ENCODE peak calls at places on chromosomes 5 and 9, in four cellular contexts. U is aorta; E is GM12878; M is effector memory CD4-positive, alpha-beta T cell. R is an unnamed sample. For H3K27me3 and H3K36me3, the result is how much of the 10 kb centered on the place peaks cover.

GRCh38 chr9:135320331-135320730 is 159.3 kb upstream of the PPP1R26 start:
- DNase-seq in U (no peak), E (no peak), M (no peak), R (no peak)

GRCh38 chr5:76351577-76351976 is 51.5 kb upstream of the IQGAP2 start:
- DNase-seq in U (no peak), E (peak), M (no peak), R (no peak)

GRCh38 chr5:66742083-66742895 is 146.1 kb downstream of the MAST4 start:
- DNase-seq in U (no peak), E (no peak), M (no peak), R (no peak)

GRCh38 chr5:135065306-135066265 is 31.6 kb upstream of the PITX1 start:
- DNase-seq in U (peak), E (no peak), M (no peak), R (no peak)

GRCh38 chr5:78008356-78008967 is 232.3 kb upstream of the TBCA start:
- DNase-seq in U (no peak), E (no peak), M (no peak), R (no peak)

GRCh38 chr5:72600401-72600981 is 93.3 kb upstream of the ZNF366 start:
- DNase-seq in U (no peak), E (no peak), M (no peak), R (no peak)

GRCh38 chr5:38445374-38446028 is 110.9 kb downstream of the LIFR start:
- DNase-seq in U (peak), E (no peak), M (no peak), R (no peak)

GRCh38 chr5:135651156-135651555 is 72.4 kb upstream of the CXCL14 start:
- DNase-seq in U (no peak), E (no peak), M (no peak), R (no peak)

GRCh38 chr5:159104058-159104651 is 4.4 kb upstream of the EBF1 start:
- DNase-seq in U (peak), E (no peak), M (no peak), R (no peak)

GRCh38 chr5:136193396-136193935 is 504 bp upstream of the SMIM32 start:
- DNase-seq in U (no peak), E (no peak), M (no peak), R (no peak)

GRCh38 chr5:146720132-146720531 is 158.4 kb downstream of the PPP2R2B start:
- DNase-seq in U (no peak), E (no peak), M (no peak), R (no peak)

GRCh38 chr9:115691097-115691496 is 462.5 kb upstream of the PAPPA start:
- DNase-seq in U (no peak), E (no peak), M (no peak), R (no peak)

GRCh38 chr5:39080597-39081204 is 6.5 kb upstream of the RICTOR start:
- DNase-seq in U (no peak), E (no peak), M (no peak), R (no peak)

GRCh38 chr5:37208883-37209808 is 40.0 kb downstream of the CPLANE1 start:
- DNase-seq in U (no peak), E (no peak), M (no peak), R (no peak)

GRCh38 chr5:90020575-90021535 is 388.7 kb downstream of the CETN3 start:
- DNase-seq in U (no peak), E (peak), M (no peak), R (no peak)

GRCh38 chr9:98536542-98537173 is 172.1 kb downstream of the GABBR2 start:
- DNase-seq in U (no peak), E (peak), M (no peak), R (no peak)

GRCh38 chr5:170622933-170623332 is 119.1 kb downstream of the KCNIP1 start:
- DNase-seq in U (no peak), E (no peak), M (no peak), R (no peak)

GRCh38 chr5:112420111-112420864 is 1.2 kb upstream of the EPB41L4A start:
- DNase-seq in U (peak), E (peak), M (no peak), R (peak)
- H3K27me3 ChIP-seq in U (under half), E (under half), M (under half), R (under half)

DNA sequence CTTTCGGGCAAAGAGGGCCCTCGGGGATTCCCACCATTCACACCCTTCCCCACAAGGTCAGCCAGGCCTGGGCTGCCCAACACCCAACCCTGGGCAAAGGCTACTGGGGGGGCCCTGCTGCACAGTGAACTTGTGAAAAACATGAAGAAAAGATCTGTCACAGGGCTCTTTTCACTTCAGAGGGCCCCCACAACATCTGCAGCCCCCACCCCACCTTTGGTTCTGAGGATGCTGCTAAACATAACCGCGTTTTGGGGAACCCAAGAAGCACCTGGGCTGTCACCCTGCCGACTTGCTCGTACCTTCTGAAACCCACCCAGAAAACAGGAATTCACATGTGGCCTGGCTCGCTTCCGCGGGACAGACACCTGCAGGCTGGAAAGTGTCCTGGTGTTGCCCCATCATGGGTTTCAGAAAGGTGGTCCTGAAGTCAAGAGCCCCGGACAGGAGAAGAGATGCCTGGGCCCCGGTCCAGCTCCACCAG is 29.3 kb downstream of the B4GALT1 start:
- DNase-seq in U (no peak), E (no peak), M (no peak), R (no peak)
- H3K4me3 ChIP-seq in U (no peak), E (peak), M (no peak), R (no peak)

GRCh38 chr9:120484162-120484561 is 95.8 kb downstream of the CDK5RAP2 start:
- DNase-seq in U (no peak), E (no peak), M (no peak), R (no peak)

GRCh38 chr9:120480707-120481106 is 99.3 kb downstream of the CDK5RAP2 start:
- DNase-seq in U (no peak), E (no peak), M (no peak), R (no peak)

GRCh38 chr9:120481842-120482241 is 98.1 kb downstream of the CDK5RAP2 start:
- DNase-seq in U (no peak), E (no peak), M (no peak), R (no peak)

GRCh38 chr9:120481248-120481647 is 98.7 kb downstream of the CDK5RAP2 start:
- DNase-seq in U (no peak), E (no peak), M (no peak), R (no peak)

GRCh38 chr9:120482424-120483186 is 97.4 kb downstream of the CDK5RAP2 start:
- DNase-seq in U (no peak), E (no peak), M (no peak), R (no peak)
- H3K36me3 ChIP-seq in U (under half), E (under half), M (under half), R (half or more)

GRCh38 chr9:93818237-93818636 is 136.9 kb downstream of the BARX1 start:
- DNase-seq in U (no peak), E (no peak), M (no peak), R (no peak)
- H3K27me3 ChIP-seq in U (under half), E (under half), M (under half), R (under half)

GRCh38 chr5:167982-168660 is 23.2 kb upstream of the LRRC14B start:
- DNase-seq in U (peak), E (no peak), M (no peak), R (no peak)
- H3K4me3 ChIP-seq in U (no peak), E (no peak), M (no peak), R (no peak)

DNA sequence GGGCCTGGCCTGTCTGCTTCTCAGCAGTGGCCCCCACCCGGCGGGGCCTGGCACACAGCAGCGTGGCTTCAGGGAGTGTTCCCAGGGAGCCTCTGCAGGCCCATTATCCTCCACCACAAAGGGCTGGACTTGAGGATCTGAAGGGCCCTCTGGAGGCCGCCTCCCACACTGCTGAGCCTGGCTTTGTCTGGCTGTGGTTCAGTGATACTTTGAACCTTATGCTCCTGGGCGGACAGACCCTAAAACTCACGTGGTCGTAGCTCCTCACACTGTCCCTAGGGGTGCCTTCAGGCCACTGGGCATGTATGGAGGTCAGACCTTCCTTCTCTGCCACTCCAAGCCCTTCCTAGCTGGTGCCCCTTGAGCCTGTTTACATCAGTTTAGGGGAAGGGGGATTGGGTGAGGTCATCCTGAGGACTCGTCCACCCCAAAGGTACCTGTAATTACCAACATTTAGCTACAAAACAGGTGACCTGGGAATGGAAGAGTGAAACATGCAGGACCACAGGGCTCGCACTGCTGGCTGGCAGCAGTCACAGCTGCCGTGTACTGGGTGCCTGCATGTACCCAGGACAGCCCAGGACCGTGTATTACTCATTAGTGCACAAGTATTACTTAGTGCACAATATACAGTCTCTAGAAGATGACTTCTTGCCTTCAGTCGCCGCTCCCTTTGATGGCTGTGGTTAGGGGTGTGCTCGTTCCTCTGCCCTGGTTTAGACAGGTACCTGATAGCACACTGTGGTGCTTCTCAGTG is 8.5 kb downstream of the GRHPR start:
- DNase-seq in U (peak), E (no peak), M (no peak), R (no peak)
- H3K36me3 ChIP-seq in U (under half), E (under half), M (under half), R (under half)